ENCODE peak calls at places on chromosomes 4 and X, in eight cellular contexts. A, O, Q, Z, D, X, H and J are unnamed samples.

GRCh38 chr4:119135721-119136121 is at the start of gene MYOZ2:
- DNase-seq in H (peak; percentile 70), A (no peak), O (no peak), X (no peak), D (peak; percentile 32), Z (no peak), Q (no peak), J (no peak)

GRCh38 chrX:22004866-22005265 is 27.3 kb upstream of the PHEX start:
- DNase-seq in Z (no peak), Q (no peak), D (no peak), O (no peak), H (no peak), X (no peak), A (no peak), J (no peak)

GRCh38 chrX:54494970-54495813 is 842 bp downstream of the FGD1 start:
- DNase-seq in X (no peak), Z (no peak), H (peak; percentile 34), A (no peak), D (peak; percentile 28), Q (peak; percentile 72), O (peak; percentile 19), J (no peak)

GRCh38 chr4:78337621-78338020 is 213.9 kb upstream of the ANXA3 start:
- DNase-seq in X (no peak), Q (no peak), O (no peak), D (no peak), A (no peak), Z (no peak), H (no peak), J (no peak)

GRCh38 chr4:66558651-66559050 is 888.4 kb upstream of the EPHA5 start:
- DNase-seq in H (no peak), Z (no peak), X (no peak), D (no peak), A (no peak), Q (no peak), O (no peak), J (no peak)

GRCh38 chr4:681736-682451 is 7.1 kb downstream of the SLC49A3 start:
- DNase-seq in Q (no peak), X (no peak), H (no peak), A (no peak), Z (peak; percentile 54), O (no peak), D (peak; percentile 55), J (peak; percentile 58)

GRCh38 chrX:21373637-21374162 is 518 bp upstream of the CNKSR2 start:
- DNase-seq in O (peak; percentile 0), H (no peak), Z (no peak), A (no peak), Q (peak; percentile 62), X (no peak), D (no peak), J (no peak)

GRCh38 chr4:47829438-47829837 is 8.4 kb downstream of the CORIN start:
- DNase-seq in Q (no peak), X (no peak), A (no peak), Z (no peak), O (no peak), D (no peak), H (no peak), J (no peak)

GRCh38 chr4:10157478-10158354 is 41.1 kb upstream of the WDR1 start:
- DNase-seq in X (peak; percentile 46), H (peak; percentile 74), A (peak; percentile 49), O (peak; percentile 68), Z (peak; percentile 16), D (peak; percentile 56), Q (peak; percentile 71), J (peak; percentile 64)

GRCh38 chrX:134622056-134622812 is 36.0 kb downstream of the PLAC1 start:
- DNase-seq in Z (no peak), D (peak; percentile 86), A (peak; percentile 81), O (peak; percentile 34), H (no peak), X (no peak), Q (no peak), J (peak; percentile 69)

GRCh38 chr4:683247-683897 is 5.6 kb downstream of the SLC49A3 start:
- DNase-seq in H (no peak), Q (no peak), X (no peak), D (no peak), O (no peak), A (no peak), Z (no peak), J (no peak)

GRCh38 chrX:76454456-76454927 is 27.0 kb downstream of the MAGEE1 start:
- DNase-seq in O (no peak), D (peak; percentile 50), Q (no peak), H (peak; percentile 44), X (no peak), A (no peak), Z (peak; percentile 26), J (peak; percentile 26)

GRCh38 chr4:158856852-158857251 is 88.0 kb downstream of the FNIP2 start:
- DNase-seq in X (no peak), O (no peak), Z (peak; percentile 32), Q (no peak), D (peak; percentile 52), A (peak; percentile 35), H (peak; percentile 20), J (peak; percentile 68)
- H3K4me3 ChIP-seq in X (no peak overlapping the region), O (no peak overlapping the region), Z (no peak overlapping the region), Q (no peak overlapping the region), D (no peak overlapping the region), A (no peak overlapping the region), H (no peak overlapping the region), J (no peak overlapping the region)

GRCh38 chrX:12974797-12975669 is at the start of gene TMSB4X:
- DNase-seq in H (peak; percentile 74), A (no peak), Q (peak; percentile 91), X (peak; percentile 84), D (peak; percentile 81), Z (peak; percentile 85), O (peak; percentile 75), J (peak; percentile 94)

GRCh38 chrX:12974217-12974796 is 603 bp upstream of the TMSB4X start:
- DNase-seq in Z (no peak), H (no peak), Q (peak; percentile 83), D (peak; percentile 57), O (no peak), X (peak; percentile 62), A (no peak), J (peak; percentile 68)

GRCh38 chrX:12972867-12973560 is 1.9 kb upstream of the TMSB4X start:
- DNase-seq in A (no peak), Z (no peak), D (no peak), X (no peak), H (no peak), O (no peak), Q (no peak), J (no peak)

GRCh38 chrX:12972239-12972638 is 2.7 kb upstream of the TMSB4X start:
- DNase-seq in O (no peak), A (no peak), Z (no peak), Q (no peak), H (no peak), D (no peak), X (no peak), J (no peak)

GRCh38 chrX:12973561-12974216 is 1.2 kb upstream of the TMSB4X start:
- DNase-seq in H (no peak), A (no peak), O (no peak), Q (peak; percentile 70), X (no peak), D (no peak), Z (no peak), J (peak; percentile 77)
- H3K4me3 ChIP-seq in H (no peak overlapping the region), A (no peak overlapping the region), O (no peak overlapping the region), Q (peak overlapping the region; percentile 86), X (peak overlapping the region; percentile 50), D (no peak overlapping the region), Z (peak overlapping the region; percentile 98), J (peak overlapping the region; percentile 59)

GRCh38 chr4:99024481-99025275 is 29.2 kb downstream of the METAP1 start:
- DNase-seq in Q (no peak), X (no peak), H (no peak), O (peak; percentile 10), D (no peak), A (no peak), Z (no peak), J (no peak)

GRCh38 chr4:99022566-99022965 is 27.0 kb downstream of the METAP1 start:
- DNase-seq in O (no peak), Z (no peak), Q (no peak), H (no peak), X (no peak), D (no peak), A (no peak), J (no peak)

GRCh38 chr4:99025506-99025905 is 30.0 kb downstream of the METAP1 start:
- DNase-seq in D (no peak), X (no peak), O (peak; percentile 12), Q (no peak), Z (no peak), A (no peak), H (no peak), J (no peak)

GRCh38 chr4:99027304-99027703 is 31.8 kb downstream of the METAP1 start:
- DNase-seq in X (no peak), O (no peak), Z (no peak), A (no peak), Q (no peak), D (no peak), H (no peak), J (no peak)

GRCh38 chr4:99021386-99021785 is 25.9 kb downstream of the METAP1 start:
- DNase-seq in X (no peak), O (no peak), Q (no peak), A (no peak), Z (no peak), D (no peak), H (no peak), J (no peak)
- H3K4me3 ChIP-seq in X (no peak overlapping the region), O (no peak overlapping the region), Q (no peak overlapping the region), A (no peak overlapping the region), Z (no peak overlapping the region), D (no peak overlapping the region), H (no peak overlapping the region), J (no peak overlapping the region)

GRCh38 chrX:47560831-47561652 is at the start of gene ARAF:
- DNase-seq in X (peak; percentile 96), A (peak; percentile 98), H (peak; percentile 95), Q (peak; percentile 99), Z (peak; percentile 97), D (peak; percentile 99), O (peak; percentile 98), J (peak; percentile 99)

GRCh38 chrX:47561653-47562151 is 697 bp downstream of the ARAF start:
- DNase-seq in A (no peak), Z (no peak), Q (no peak), O (no peak), D (no peak), X (no peak), H (no peak), J (no peak)

GRCh38 chrX:47564438-47565085 is 3.6 kb downstream of the ARAF start:
- DNase-seq in H (no peak), X (no peak), A (no peak), Z (no peak), D (no peak), O (no peak), Q (no peak), J (peak; percentile 64)

GRCh38 chrX:47563801-47564315 is 2.9 kb downstream of the ARAF start:
- DNase-seq in H (no peak), X (no peak), A (no peak), O (no peak), Q (no peak), Z (no peak), D (peak; percentile 51), J (no peak)

DNA sequence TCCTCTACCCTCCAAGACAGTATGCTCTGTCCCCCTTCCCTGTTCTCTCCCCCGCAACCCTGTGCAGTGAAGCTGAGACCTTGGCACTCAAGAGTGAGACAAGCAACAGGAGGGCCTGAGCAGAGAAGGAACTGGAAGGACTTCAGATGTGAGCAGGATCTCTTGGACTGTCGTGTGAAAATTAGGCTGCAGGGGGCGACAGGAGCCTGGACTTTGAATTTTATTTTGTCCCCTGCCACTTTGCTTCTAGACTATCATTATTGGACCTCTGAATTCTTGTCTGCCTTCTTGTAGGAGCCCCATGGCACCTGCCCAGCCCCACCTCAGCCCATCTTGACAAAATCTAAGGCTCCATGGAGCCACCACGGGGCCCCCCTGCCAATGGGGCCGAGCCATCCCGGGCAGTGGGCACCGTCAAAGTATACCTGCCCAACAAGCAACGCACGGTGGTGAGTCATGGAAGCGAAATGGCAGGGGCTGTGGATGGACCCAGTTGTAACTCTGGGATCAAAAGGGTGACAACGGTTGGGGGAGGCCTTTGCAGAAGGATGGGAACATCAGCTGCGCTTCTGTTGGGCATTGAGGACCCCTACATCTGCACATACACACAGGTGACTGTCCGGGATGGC is 1.7 kb downstream of the ARAF start:
- DNase-seq in A (no peak), D (peak; percentile 36), O (no peak), Q (no peak), H (peak; percentile 12), X (no peak), Z (no peak), J (peak; percentile 56)
- H3K4me3 ChIP-seq in A (no peak overlapping the region), D (no peak overlapping the region), O (no peak overlapping the region), Q (no peak overlapping the region), H (no peak overlapping the region), X (no peak overlapping the region), Z (peak overlapping the region; percentile 31), J (no peak overlapping the region)